ENCODE peak calls at places on chromosomes 7 and 10, in nine cellular contexts. M is NCI-H460; F is Daoy; R is endothelial cell of umbilical vein; Y is naive B cell; G is Right ventricle myocardium superior; K is CD4-positive, CD25-positive, alpha-beta regulatory T cell; P is AML-193; S is RWPE1. X is an unnamed sample.

GRCh38 chr10:69803809-69804208 is 2.1 kb downstream of the COL13A1 start:
- DNase-seq in M (no peak), F (no peak), R (no peak), Y (no peak), G (no peak), K (no peak), P (no peak), S (no peak), X (no peak)

GRCh38 chr10:69866688-69867461 is 65.2 kb downstream of the COL13A1 start:
- DNase-seq in M (no peak), F (peak; percentile 81), R (peak; percentile 80), Y (no peak), G (peak; percentile 51), K (no peak), P (no peak), S (no peak), X (peak; percentile 67)

GRCh38 chr7:28903779-28904538 is 54.2 kb downstream of the TRIL start:
- DNase-seq in M (no peak), F (no peak), R (no peak), Y (no peak), G (no peak), K (no peak), P (no peak), S (no peak), X (no peak)

GRCh38 chr10:70835895-70836294 is 20.1 kb downstream of the SGPL1 start:
- DNase-seq in M (no peak), F (no peak), R (no peak), Y (no peak), G (no peak), K (no peak), P (no peak), S (no peak), X (no peak)

GRCh38 chr7:155711081-155711480 is 66.6 kb downstream of the RBM33 start:
- DNase-seq in M (no peak), F (no peak), R (no peak), Y (no peak), G (no peak), K (no peak), P (no peak), S (no peak), X (no peak)

GRCh38 chr10:110170142-110170887 is 37.1 kb upstream of the MXI1 start:
- DNase-seq in M (no peak), F (no peak), R (no peak), Y (no peak), G (no peak), K (no peak), P (no peak), S (no peak), X (peak; percentile 37)

GRCh38 chr7:80603940-80604339 is 34.5 kb upstream of the CD36 start:
- DNase-seq in M (no peak), F (no peak), R (no peak), Y (no peak), G (no peak), K (no peak), P (no peak), S (no peak), X (no peak)

GRCh38 chr10:5606864-5607263 is 59.5 kb downstream of the ASB13 start:
- DNase-seq in M (no peak), F (no peak), R (no peak), Y (no peak), G (no peak), K (no peak), P (no peak), S (no peak), X (no peak)

GRCh38 chr7:17144313-17144712 is 154.1 kb upstream of the AHR start:
- DNase-seq in M (no peak), F (peak; percentile 51), R (peak; percentile 22), Y (no peak), G (no peak), K (no peak), P (peak; percentile 37), S (peak; percentile 59), X (no peak)

GRCh38 chr10:125871341-125871740 is 9.8 kb downstream of the DHX32 start:
- DNase-seq in M (no peak), F (no peak), R (no peak), Y (no peak), G (no peak), K (no peak), P (no peak), S (no peak), X (no peak)

GRCh38 chr7:159012353-159013069 is 132.2 kb downstream of the VIPR2 start:
- DNase-seq in M (no peak), F (peak; percentile 58), R (no peak), Y (no peak), G (peak; percentile 89), K (no peak), P (no peak), S (no peak), X (peak; percentile 80)

GRCh38 chr10:2023687-2024086 is 286.4 kb upstream of the ADARB2 start:
- DNase-seq in M (no peak), F (no peak), R (no peak), Y (no peak), G (no peak), K (no peak), P (no peak), S (no peak), X (no peak)

GRCh38 chr7:377069-378040 is 87.4 kb downstream of the FOXL3 start:
- DNase-seq in M (no peak), F (no peak), R (no peak), Y (no peak), G (peak; percentile 39), K (no peak), P (no peak), S (no peak), X (peak; percentile 19)

GRCh38 chr10:30758341-30758740 is 128.8 kb upstream of the LYZL2 start:
- DNase-seq in M (no peak), F (no peak), R (no peak), Y (no peak), G (no peak), K (no peak), P (no peak), S (no peak), X (no peak)

GRCh38 chr7:116552616-116553015 is 27.8 kb downstream of the CAV1 start:
- DNase-seq in M (no peak), F (peak; percentile 73), R (peak; percentile 63), Y (no peak), G (no peak), K (no peak), P (no peak), S (peak; percentile 62), X (no peak)

GRCh38 chr10:121608669-121609190 is 10.5 kb upstream of the FGFR2 start:
- DNase-seq in M (peak; percentile 35), F (peak; percentile 49), R (peak; percentile 24), Y (no peak), G (peak; percentile 44), K (peak; percentile 4), P (no peak), S (peak; percentile 75), X (peak; percentile 42)

GRCh38 chr7:27953777-27954176 is 213.8 kb downstream of the TAX1BP1 start:
- DNase-seq in M (no peak), F (no peak), R (no peak), Y (no peak), G (no peak), K (no peak), P (no peak), S (no peak), X (no peak)

GRCh38 chr7:148696787-148697186 is 1.9 kb upstream of the CUL1 start:
- DNase-seq in M (no peak), F (no peak), R (peak; percentile 45), Y (no peak), G (no peak), K (no peak), P (no peak), S (no peak), X (no peak)

GRCh38 chr7:156943091-156944041 is 6.1 kb upstream of the NOM1 start:
- DNase-seq in M (no peak), F (no peak), R (no peak), Y (no peak), G (no peak), K (no peak), P (no peak), S (no peak), X (no peak)

GRCh38 chr7:16015981-16016380 is 329.5 kb upstream of the MEOX2 start:
- DNase-seq in M (no peak), F (no peak), R (no peak), Y (no peak), G (no peak), K (no peak), P (no peak), S (no peak), X (no peak)

X was measured in left cardiac atrium.